ENCODE peak calls at places on chromosomes 5 and 9, in five cellular contexts. T is lower lobe of right lung; O is lower leg skin; C is choroid plexus epithelial cell; H is CD8-positive, alpha-beta T cell. E is an unnamed sample.

GRCh38 chr5:110361501-110361900 is 365.0 kb downstream of the TMEM232 start:
- DNase-seq in C (no peak), T (no peak), O (no peak), H (no peak), E (no peak)

GRCh38 chr5:126918624-126918957 is 111.8 kb downstream of the MARCHF3 start:
- DNase-seq in T (no peak), C (no peak), O (no peak), H (no peak), E (no peak)

GRCh38 chr5:95856501-95856981 is 34.0 kb upstream of the GLRX start:
- DNase-seq in C (no peak), O (peak), T (no peak), H (no peak), E (no peak)

GRCh38 chr9:115042781-115043509 is 75.0 kb downstream of the TNC start:
- DNase-seq in T (peak), C (no peak), H (no peak), O (no peak), E (no peak)

GRCh38 chr9:110443146-110443877 is 105.6 kb upstream of the TXNDC8 start:
- DNase-seq in O (no peak), H (no peak), T (no peak), C (peak), E (no peak)

GRCh38 chr9:72383978-72384709 is 19.1 kb upstream of the ZFAND5 start:
- DNase-seq in H (no peak), C (peak), T (no peak), O (no peak), E (no peak)

GRCh38 chr5:149452007-149452664 is 73.0 kb upstream of the IL17B start:
- DNase-seq in C (peak), H (no peak), T (peak), O (no peak), E (no peak)

GRCh38 chr5:7802855-7803254 is 48.1 kb downstream of the CFAP90 start:
- DNase-seq in T (no peak), C (peak), H (no peak), O (no peak), E (no peak)

GRCh38 chr9:83199240-83199639 is 136.3 kb upstream of the RASEF start:
- DNase-seq in C (peak), O (no peak), H (no peak), T (no peak), E (no peak)

GRCh38 chr5:38797838-38798237 is 48.0 kb upstream of the OSMR start:
- DNase-seq in T (no peak), H (no peak), C (no peak), O (no peak), E (no peak)

GRCh38 chr9:91814214-91814613 is 135.8 kb downstream of the ROR2 start:
- DNase-seq in T (no peak), O (peak), C (no peak), H (no peak), E (no peak)

GRCh38 chr5:68942169-68942568 is 151.6 kb upstream of the SLC30A5 start:
- DNase-seq in T (no peak), C (no peak), O (no peak), H (no peak), E (no peak)

GRCh38 chr9:18905883-18906649 is 126.9 kb downstream of the SAXO1 start:
- DNase-seq in O (no peak), T (no peak), H (no peak), C (peak), E (no peak)

GRCh38 chr9:78612089-78612488 is 315.2 kb downstream of the PSAT1 start:
- DNase-seq in C (no peak), O (no peak), T (no peak), H (no peak), E (no peak)

GRCh38 chr5:43041131-43041668 is 1.1 kb upstream of the ANXA2R start:
- DNase-seq in T (peak), O (peak), H (peak), C (no peak), E (no peak)

GRCh38 chr9:131096490-131097258 is at the start of gene AIF1L:
- DNase-seq in O (no peak), T (no peak), C (no peak), H (no peak), E (no peak)

GRCh38 chr5:100860407-100860806 is 42.7 kb downstream of the ST8SIA4 start:
- DNase-seq in C (no peak), H (no peak), O (no peak), T (no peak), E (no peak)

GRCh38 chr9:133119039-133119438 is 2.0 kb downstream of the RALGDS start:
- DNase-seq in C (no peak), O (no peak), T (peak), H (no peak), E (no peak)

GRCh38 chr9:121034529-121034928 is 15.5 kb downstream of the C5 start:
- DNase-seq in T (no peak), H (no peak), C (no peak), O (no peak), E (no peak)
- TF ChIP-seq CTCF in T (no peak), H (no peak), C (no peak), O (no peak), E (no peak)

GRCh38 chr5:138789771-138790242 is 36.6 kb downstream of the CTNNA1 start:
- DNase-seq in H (no peak), T (no peak), C (peak), O (no peak), E (no peak)
- TF ChIP-seq CTCF in H (peak), T (peak), C (peak), O (no peak), E (no peak)

GRCh38 chr5:80559244-80559643 is 10.8 kb downstream of the ANKRD34B start:
- DNase-seq in H (no peak), O (no peak), C (no peak), T (no peak), E (no peak)
- TF ChIP-seq CTCF in H (no peak), O (no peak), C (no peak), T (no peak), E (no peak)

GRCh38 chr9:12716823-12717222 is 23.6 kb downstream of the TYRP1 start:
- DNase-seq in H (no peak), T (no peak), C (no peak), O (no peak), E (no peak)
- TF ChIP-seq CTCF in H (no peak), T (no peak), C (no peak), O (no peak), E (no peak)

GRCh38 chr9:93470391-93470790 is 17.0 kb upstream of the FAM120AOS start:
- DNase-seq in T (no peak), C (no peak), O (no peak), H (no peak), E (no peak)
- TF ChIP-seq CTCF in T (no peak), C (no peak), O (no peak), H (no peak), E (no peak)

DNA sequence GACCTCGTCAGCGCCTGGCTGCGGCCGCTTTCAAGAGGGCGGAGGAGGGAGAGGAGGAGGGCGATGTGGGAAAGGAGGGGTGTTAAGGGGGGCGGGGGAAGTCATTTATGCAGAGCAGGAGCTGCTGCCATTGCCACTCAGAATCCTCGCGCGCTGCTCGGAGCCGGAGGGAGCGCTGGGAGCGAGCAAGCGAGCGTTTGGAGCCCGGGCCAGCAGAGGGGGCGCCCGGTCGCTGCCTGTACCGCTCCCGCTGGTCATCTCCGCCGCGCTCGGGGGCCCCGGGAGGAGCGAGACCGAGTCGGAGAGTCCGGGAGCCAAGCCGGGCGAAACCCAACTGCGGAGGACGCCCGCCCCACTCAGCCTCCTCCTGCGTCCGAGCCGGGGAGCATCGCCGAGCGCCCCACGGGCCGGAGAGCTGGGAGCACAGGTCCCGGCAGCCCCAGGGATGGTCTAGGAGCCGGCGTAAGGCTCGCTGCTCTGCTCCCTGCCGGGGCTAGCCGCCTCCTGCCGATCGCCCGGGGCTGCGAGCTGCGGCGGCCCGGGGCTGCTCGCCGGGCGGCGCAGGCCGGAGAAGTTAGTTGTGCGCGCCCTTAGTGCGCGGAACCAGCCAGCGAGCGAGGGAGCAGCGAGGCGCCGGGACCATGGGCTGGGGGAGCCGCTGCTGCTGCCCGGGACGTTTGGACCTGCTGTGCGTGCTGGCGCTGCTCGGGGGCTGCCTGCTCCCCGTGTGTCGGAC is at the start of gene PCSK5:
- DNase-seq in H (peak), T (peak), O (peak), C (peak), E (peak)
- TF ChIP-seq CTCF in H (no peak), T (peak), O (no peak), C (peak), E (no peak)

GRCh38 chr5:136028090-136028489 is 698 bp upstream of the TGFBI start:
- DNase-seq in H (no peak), O (peak), T (no peak), C (no peak), E (no peak)

GRCh38 chr5:136027316-136027715 is 1.5 kb upstream of the TGFBI start:
- DNase-seq in T (no peak), O (peak), C (no peak), H (no peak), E (no peak)

GRCh38 chr5:136030252-136030651 is 1.5 kb downstream of the TGFBI start:
- DNase-seq in O (peak), H (no peak), C (no peak), T (no peak), E (no peak)

GRCh38 chr5:136030956-136031611 is 2.3 kb downstream of the TGFBI start:
- DNase-seq in T (no peak), C (no peak), O (peak), H (no peak), E (no peak)

GRCh38 chr5:136028782-136029742 is at the start of gene TGFBI:
- DNase-seq in C (peak), H (no peak), T (peak), O (peak), E (no peak)
- TF ChIP-seq CTCF in C (no peak), H (no peak), T (peak), O (no peak), E (no peak)

E was measured in omental fat pad.